ENCODE peak calls at places on chromosomes 2 and 18, in four cellular contexts. V is ascending aorta, N is lower lobe of right lung, R is renal cortical epithelial cell. X is an unnamed sample.

GRCh38 chr2:159921752-159922404 is 123.9 kb upstream of the CD302 start:
- DNase-seq in R (peak; percentile 56), N (peak; percentile 88), V (no peak), X (peak; percentile 52)

GRCh38 chr2:83686863-83687262 is 772.2 kb downstream of the SUCLG1 start:
- DNase-seq in N (no peak), V (no peak), R (no peak), X (no peak)

GRCh38 chr2:157722580-157723234 is 94.0 kb upstream of the ACVR1C start:
- DNase-seq in R (peak; percentile 60), V (no peak), N (no peak), X (no peak)

GRCh38 chr18:57095884-57096283 is 51.0 kb upstream of the BOD1L2 start:
- DNase-seq in N (no peak), V (no peak), R (no peak), X (no peak)

GRCh38 chr2:205849136-205849535 is 166.8 kb downstream of the NRP2 start:
- DNase-seq in N (no peak), V (no peak), R (no peak), X (no peak)

GRCh38 chr18:6679201-6679600 is 50.3 kb upstream of the ARHGAP28 start:
- DNase-seq in N (no peak), R (no peak), V (no peak), X (no peak)

GRCh38 chr2:219171231-219171651 is 1.4 kb upstream of the SLC23A3 start:
- DNase-seq in R (peak; percentile 92), V (no peak), N (no peak), X (no peak)

GRCh38 chr2:238466242-238466598 is 39.5 kb downstream of the ASB1 start:
- DNase-seq in R (no peak), V (no peak), N (no peak), X (no peak)

GRCh38 chr2:234245945-234246344 is 195.4 kb downstream of the SPP2 start:
- DNase-seq in R (peak; percentile 94), V (no peak), N (no peak), X (no peak)

GRCh38 chr18:58088723-58089074 is 44.7 kb downstream of the NEDD4L start:
- DNase-seq in R (no peak), N (no peak), V (no peak), X (no peak)

GRCh38 chr2:230144348-230144747 is 75.4 kb downstream of the SP110 start:
- DNase-seq in V (no peak), R (no peak), N (no peak), X (no peak)

GRCh38 chr18:48157956-48158355 is 227.5 kb upstream of the SMAD2 start:
- DNase-seq in R (no peak), V (no peak), N (no peak), X (no peak)

GRCh38 chr18:69996951-69997798 is 49.5 kb upstream of the CD226 start:
- DNase-seq in V (no peak), N (no peak), R (peak; percentile 68), X (no peak)

GRCh38 chr2:111050701-111051376 is 69.9 kb upstream of the BCL2L11 start:
- DNase-seq in N (no peak), R (no peak), V (no peak), X (no peak)

GRCh38 chr2:43174368-43175186 is 51.8 kb downstream of the ZFP36L2 start:
- DNase-seq in V (no peak), N (no peak), R (no peak), X (peak; percentile 76)

GRCh38 chr2:190533968-190534309 is 583 bp downstream of the NEMP2 start:
- DNase-seq in N (no peak), V (no peak), R (peak; percentile 62), X (peak; percentile 45)

GRCh38 chr2:173958198-173958846 is 6.9 kb downstream of the SP3 start:
- DNase-seq in R (no peak), N (no peak), V (no peak), X (no peak)

GRCh38 chr2:70087703-70088507 is 628 bp downstream of the PCBP1 start:
- DNase-seq in V (no peak), N (peak; percentile 77), R (peak; percentile 47), X (no peak)

GRCh38 chr18:7524786-7525185 is 42.3 kb upstream of the PTPRM start:
- DNase-seq in V (no peak), N (no peak), R (no peak), X (no peak)

GRCh38 chr2:133652407-133652806 is 84.1 kb upstream of the NCKAP5 start:
- DNase-seq in N (no peak), R (no peak), V (no peak), X (no peak)

GRCh38 chr2:168525741-168526140 is 69.7 kb downstream of the CERS6 start:
- DNase-seq in N (no peak), R (no peak), V (no peak), X (no peak)

GRCh38 chr2:227761734-227762476 is 16.2 kb downstream of the SCYGR8 start:
- DNase-seq in N (no peak), R (peak; percentile 100), V (no peak), X (no peak)

GRCh38 chr2:95531254-95531771 is 46.8 kb upstream of the TRIM43B start:
- DNase-seq in V (no peak), R (peak; percentile 95), N (no peak), X (no peak)

GRCh38 chr18:11852048-11852341 is 782 bp downstream of the CHMP1B start:
- DNase-seq in N (no peak), V (no peak), R (no peak), X (no peak)

GRCh38 chr2:9179572-9180201 is 26.9 kb upstream of the ASAP2 start:
- DNase-seq in V (peak; percentile 70), R (peak; percentile 85), N (no peak), X (no peak)

GRCh38 chr2:222939979-222940378 is 79.1 kb downstream of the ACSL3 start:
- DNase-seq in R (no peak), V (no peak), N (no peak), X (no peak)

GRCh38 chr2:63049291-63050185 is 1.1 kb upstream of the OTX1 start:
- DNase-seq in N (no peak), R (no peak), V (no peak), X (no peak)

GRCh38 chr2:46824611-46825010 is 91.0 kb downstream of the MCFD2 start:
- DNase-seq in V (no peak), R (no peak), N (no peak), X (no peak)

GRCh38 chr18:46346213-46346612 is 242.0 kb downstream of the HAUS1 start:
- DNase-seq in V (no peak), R (no peak), N (no peak), X (no peak)

GRCh38 chr18:75438891-75439290 is 11.4 kb upstream of the SMIM21 start:
- DNase-seq in R (no peak), V (no peak), N (no peak), X (no peak)

GRCh38 chr2:54423213-54423612 is 32.9 kb upstream of the SPTBN1 start:
- DNase-seq in V (no peak), N (no peak), R (no peak), X (no peak)

X was measured in activated T-helper 1 cell treated with anti-CD3 and anti-CD28 coated beads, Interleukin-12 subunit alpha, Interleukin-12 subunit beta, Interleukin-2, Interleukin-4 antibody, amounts not matched to agents 30 ng/mL and 10 ng/mL and 1 ng/mL, durations not matched to agents 14 hours and 24 hours and 36 hours.